ENCODE peak calls at places on chromosomes 6 and 20, in nine cellular contexts. M is GM19239; I is HT1080; E is naive thymus-derived CD4-positive, alpha-beta T cell; H is stromal cell of bone marrow; J is AG08396; S is NT2/D1; Z is GM04504; D is esophagus squamous epithelium. G is an unnamed sample.

GRCh38 chr6:14924126-14925024 is 321.5 kb upstream of the JARID2 start:
- DNase-seq in D (no peak), Z (no peak), J (no peak), E (no peak), M (no peak), H (no peak), I (no peak), S (no peak), G (no peak)

GRCh38 chr6:125104425-125104824 is 49.1 kb upstream of the TPD52L1 start:
- DNase-seq in D (no peak), Z (peak; percentile 70), S (no peak), J (peak; percentile 15), I (peak; percentile 34), E (no peak), M (no peak), H (peak; percentile 54), G (peak; percentile 65)

GRCh38 chr6:148451690-148452089 is 109.1 kb downstream of the SASH1 start:
- DNase-seq in D (no peak), Z (no peak), E (no peak), J (no peak), I (no peak), M (peak; percentile 14), H (no peak), S (no peak), G (no peak)

GRCh38 chr20:63697357-63697867 is 960 bp downstream of the TNFRSF6B start:
- DNase-seq in I (no peak), Z (no peak), J (peak; percentile 22), H (no peak), E (no peak), S (no peak), D (no peak), M (no peak), G (no peak)

GRCh38 chr6:8084586-8084985 is 17.8 kb downstream of the EEF1E1 start:
- DNase-seq in M (no peak), D (no peak), S (no peak), J (no peak), E (no peak), Z (no peak), H (peak; percentile 20), I (no peak), G (no peak)

GRCh38 chr6:168201383-168201782 is 118.2 kb downstream of the DACT2 start:
- DNase-seq in I (no peak), D (no peak), Z (no peak), J (no peak), S (no peak), H (no peak), E (no peak), M (no peak), G (no peak)

GRCh38 chr20:35891375-35891774 is 62.9 kb downstream of the SCAND1 start:
- DNase-seq in E (no peak), H (no peak), S (no peak), J (peak; percentile 55), D (no peak), I (no peak), Z (peak; percentile 80), M (no peak), G (peak; percentile 83)

GRCh38 chr6:41940759-41941279 is 789 bp downstream of the CCND3 start:
- DNase-seq in J (peak; percentile 40), Z (no peak), S (no peak), M (no peak), I (peak; percentile 29), E (peak; percentile 61), D (no peak), H (no peak), G (no peak)

GRCh38 chr6:34085453-34086170 is 60.3 kb downstream of the GRM4 start:
- DNase-seq in E (no peak), H (no peak), M (no peak), S (no peak), J (no peak), I (no peak), Z (no peak), D (no peak), G (no peak)

GRCh38 chr6:159321267-159321666 is 152.1 kb downstream of the FNDC1 start:
- DNase-seq in J (no peak), E (no peak), D (no peak), Z (no peak), M (no peak), H (no peak), I (peak; percentile 33), S (no peak), G (no peak)

GRCh38 chr6:41723178-41723935 is 12.1 kb downstream of the TFEB start:
- DNase-seq in H (peak; percentile 54), S (no peak), D (peak; percentile 61), M (peak; percentile 81), E (no peak), I (peak; percentile 90), J (peak; percentile 94), Z (peak; percentile 84), G (peak; percentile 71)

GRCh38 chr20:46872315-46873211 is 22.1 kb upstream of the EYA2 start:
- DNase-seq in S (no peak), D (no peak), H (no peak), Z (no peak), E (no peak), M (no peak), I (no peak), J (peak; percentile 80), G (no peak)

GRCh38 chr6:89048985-89049384 is 31.6 kb upstream of the PNRC1 start:
- DNase-seq in H (no peak), Z (no peak), S (no peak), J (no peak), D (no peak), M (no peak), I (peak; percentile 23), E (no peak), G (no peak)

GRCh38 chr6:21831531-21832291 is 238.2 kb downstream of the SOX4 start:
- DNase-seq in D (no peak), S (no peak), E (peak; percentile 15), H (peak; percentile 37), Z (peak; percentile 41), M (no peak), I (peak; percentile 59), J (no peak), G (peak; percentile 30)

GRCh38 chr20:2468581-2469407 is 1.8 kb downstream of the SNRPB start:
- DNase-seq in S (no peak), D (no peak), Z (no peak), H (no peak), I (no peak), J (peak; percentile 17), M (no peak), E (no peak), G (no peak)

GRCh38 chr20:5164645-5165399 is 38.0 kb downstream of the CDS2 start:
- DNase-seq in M (no peak), H (no peak), J (no peak), D (no peak), Z (no peak), S (no peak), I (no peak), E (no peak), G (no peak)

GRCh38 chr20:19827818-19828217 is 69.8 kb downstream of the RIN2 start:
- DNase-seq in D (no peak), S (no peak), I (no peak), Z (no peak), E (no peak), M (no peak), H (no peak), J (no peak), G (no peak)

GRCh38 chr6:41706876-41707564 is 28.4 kb downstream of the TFEB start:
- DNase-seq in Z (no peak), S (no peak), E (no peak), J (peak; percentile 64), D (no peak), H (peak; percentile 37), M (no peak), I (no peak), G (no peak)

GRCh38 chr20:63740501-63741353 is 1.2 kb downstream of the SLC2A4RG start:
- DNase-seq in J (peak; percentile 97), I (peak; percentile 78), D (no peak), H (peak; percentile 86), E (peak; percentile 56), M (peak; percentile 91), S (no peak), Z (peak; percentile 91), G (peak; percentile 52)

GRCh38 chr20:46268131-46268611 is 40.1 kb downstream of the CDH22 start:
- DNase-seq in S (no peak), Z (no peak), E (no peak), H (no peak), D (no peak), I (no peak), M (no peak), J (no peak), G (no peak)

GRCh38 chr20:61601853-61602252 is 349.8 kb downstream of the CDH4 start:
- DNase-seq in S (no peak), D (no peak), H (no peak), I (no peak), E (no peak), M (no peak), J (no peak), Z (no peak), G (no peak)

GRCh38 chr6:126180585-126180984 is 159.3 kb upstream of the CENPW start:
- DNase-seq in H (peak; percentile 76), S (no peak), E (no peak), D (no peak), M (no peak), Z (peak; percentile 33), I (peak; percentile 97), J (peak; percentile 21), G (peak; percentile 57)